ENCODE peak calls at places on chromosomes 6 and 20, in four cellular contexts. P is adrenal gland, F is NT2/D1, I is left ventricle myocardium inferior. V is an unnamed sample.
A peak's percentile ranks its signal among the peaks of the same experiment; 100 is the strongest.

GRCh38 chr20:3165473-3166337 is 6.0 kb upstream of the FASTKD5 start:
- DNase-seq in P (no peak), F (no peak), I (peak; percentile 72), V (no peak)

GRCh38 chr20:22582960-22583772 is 1.2 kb downstream of the FOXA2 start:
- DNase-seq in P (no peak), F (no peak), I (no peak), V (peak; percentile 80)

GRCh38 chr6:140434761-140435160 is 1060.3 kb upstream of the CITED2 start:
- DNase-seq in P (no peak), F (no peak), I (no peak), V (no peak)

GRCh38 chr6:118939683-118940082 is 4.7 kb upstream of the MCM9 start:
- DNase-seq in P (no peak), F (no peak), I (peak; percentile 25), V (no peak)

GRCh38 chr6:89970072-89970471 is 75.8 kb downstream of the GJA10 start:
- DNase-seq in P (no peak), F (no peak), I (peak; percentile 20), V (no peak)

GRCh38 chr6:22049002-22049401 is 247.8 kb downstream of the PRL start:
- DNase-seq in P (no peak), F (no peak), I (no peak), V (no peak)

GRCh38 chr6:155103816-155104366 is 108.8 kb downstream of the TIAM2 start:
- DNase-seq in P (no peak), F (no peak), I (no peak), V (no peak)

GRCh38 chr6:166853371-166854325 is 102.7 kb downstream of the RNASET2 start:
- DNase-seq in P (no peak), F (no peak), I (no peak), V (peak; percentile 51)

GRCh38 chr6:170080169-170080827 is 210.6 kb downstream of the DLL1 start:
- DNase-seq in P (no peak), F (no peak), I (peak; percentile 2), V (peak; percentile 19)

GRCh38 chr6:52352239-52353008 is 9.5 kb upstream of the PAQR8 start:
- DNase-seq in P (peak; percentile 10), F (no peak), I (no peak), V (peak; percentile 61)

GRCh38 chr6:27312146-27312949 is at the start of gene POM121L2:
- DNase-seq in P (peak; percentile 36), F (no peak), I (no peak), V (peak; percentile 54)

GRCh38 chr6:7106752-7107577 is 796 bp upstream of the RREB1 start:
- DNase-seq in P (peak; percentile 56), F (no peak), I (peak; percentile 43), V (peak; percentile 85)

GRCh38 chr20:23651117-23651516 is 13.4 kb upstream of the CST3 start:
- DNase-seq in P (no peak), F (no peak), I (no peak), V (no peak)

GRCh38 chr20:58233881-58234528 is 5.6 kb upstream of the ANKRD60 start:
- DNase-seq in P (no peak), F (peak; percentile 40), I (no peak), V (no peak)

GRCh38 chr6:158185729-158186456 is 17.7 kb downstream of the GTF2H5 start:
- DNase-seq in P (peak; percentile 57), F (no peak), I (no peak), V (no peak)

GRCh38 chr6:160418370-160418769 is 70.2 kb downstream of the SLC22A3 start:
- DNase-seq in P (no peak), F (no peak), I (no peak), V (no peak)

GRCh38 chr6:108556864-108557493 is 3.7 kb upstream of the FOXO3 start:
- DNase-seq in P (peak; percentile 30), F (no peak), I (no peak), V (no peak)

GRCh38 chr6:80174931-80175572 is 68.6 kb downstream of the BCKDHB start:
- DNase-seq in P (no peak), F (no peak), I (no peak), V (no peak)

GRCh38 chr6:101832371-101832770 is 438.9 kb downstream of the GRIK2 start:
- DNase-seq in P (no peak), F (no peak), I (peak; percentile 44), V (no peak)

GRCh38 chr20:4812641-4813075 is 90.9 kb downstream of the PRND start:
- DNase-seq in P (no peak), F (no peak), I (no peak), V (no peak)

GRCh38 chr20:4813076-4813838 is 91.5 kb downstream of the PRND start:
- DNase-seq in P (no peak), F (no peak), I (no peak), V (no peak)

GRCh38 chr20:4815618-4816017 is 93.9 kb downstream of the PRND start:
- DNase-seq in P (no peak), F (no peak), I (no peak), V (no peak)

GRCh38 chr20:4813839-4814695 is 92.4 kb downstream of the PRND start:
- DNase-seq in P (no peak), F (no peak), I (no peak), V (no peak)

DNA sequence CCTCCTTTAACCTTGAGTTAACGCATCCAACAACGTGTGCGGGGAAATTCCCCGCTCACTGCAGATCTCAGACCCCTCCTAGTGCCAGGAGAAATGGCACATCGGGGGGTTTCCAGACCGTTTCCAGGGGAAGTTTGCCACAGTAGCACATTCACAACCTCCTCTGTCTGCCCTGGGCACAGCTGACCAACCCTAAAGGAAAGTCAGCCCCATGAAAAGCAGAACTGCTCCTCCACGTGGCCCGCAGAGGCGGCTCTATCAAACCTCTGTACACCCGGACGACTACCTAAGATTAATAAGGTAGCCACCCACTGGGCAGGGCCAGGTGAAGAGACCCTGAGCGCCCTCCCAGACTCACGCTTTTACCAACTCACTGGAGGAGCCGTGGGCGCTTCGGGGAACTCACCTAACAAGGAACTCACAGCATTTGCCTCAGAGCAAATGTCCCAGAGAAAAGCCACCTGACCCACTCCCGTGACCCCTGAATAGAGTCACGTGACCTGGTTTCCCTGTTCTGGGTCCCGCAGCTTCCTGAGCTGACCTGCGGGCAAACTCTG is 93.1 kb downstream of the PRND start:
- DNase-seq in P (no peak), F (no peak), I (peak; percentile 35), V (peak; percentile 87)
- H3K4me1 ChIP-seq in P (no peaks in the 10 kb centered on the region), F (peaks cover 2% of the 10 kb centered on the region), I (peaks cover 25% of the 10 kb centered on the region), V (peaks cover 16% of the 10 kb centered on the region)

GRCh38 chr20:44173846-44174245 is 13.1 kb downstream of the JPH2 start:
- DNase-seq in P (no peak), F (no peak), I (no peak), V (no peak)
- H3K4me1 ChIP-seq in P (no peaks in the 10 kb centered on the region), F (peaks cover 3% of the 10 kb centered on the region), I (peaks cover 99% of the 10 kb centered on the region), V (no peaks in the 10 kb centered on the region)

GRCh38 chr20:946826-947225 is 30.7 kb upstream of the ANGPT4 start:
- DNase-seq in P (no peak), F (no peak), I (no peak), V (no peak)

GRCh38 chr20:942611-943010 is 26.5 kb upstream of the ANGPT4 start:
- DNase-seq in P (no peak), F (no peak), I (no peak), V (no peak)

GRCh38 chr20:944774-945410 is 28.8 kb upstream of the ANGPT4 start:
- DNase-seq in P (no peak), F (peak; percentile 20), I (no peak), V (no peak)

GRCh38 chr20:945841-946240 is 29.7 kb upstream of the ANGPT4 start:
- DNase-seq in P (no peak), F (no peak), I (no peak), V (no peak)

DNA sequence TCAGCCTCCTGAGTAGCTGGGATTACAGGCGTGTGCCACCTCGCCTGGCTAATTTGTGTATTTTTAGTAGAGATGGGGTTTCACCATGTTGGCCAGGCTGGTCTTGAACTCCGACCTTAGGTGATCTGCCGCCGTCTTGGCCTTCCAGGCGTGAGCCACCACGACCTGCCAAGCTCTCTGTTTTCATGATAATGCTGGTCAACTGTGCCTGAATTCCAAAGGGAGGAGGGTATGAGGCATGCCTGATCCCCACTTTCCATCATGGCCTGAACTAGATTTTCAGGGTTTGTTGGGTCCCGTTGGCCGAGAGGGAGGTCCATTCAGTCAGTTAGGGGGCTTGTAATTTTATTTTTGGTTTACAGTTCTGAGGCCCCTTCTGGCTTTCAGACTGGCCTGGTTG is 28.0 kb upstream of the ANGPT4 start:
- DNase-seq in P (no peak), F (peak; percentile 40), I (no peak), V (no peak)
- H3K4me1 ChIP-seq in P (no peaks in the 10 kb centered on the region), F (peaks cover 3% of the 10 kb centered on the region), I (no peaks in the 10 kb centered on the region), V (no peaks in the 10 kb centered on the region)

GRCh38 chr6:42136508-42137191 is 5.8 kb downstream of the C6orf132 start:
- DNase-seq in P (peak; percentile 33), F (peak; percentile 69), I (no peak), V (peak; percentile 45)
- H3K4me1 ChIP-seq in P (peaks cover 3% of the 10 kb centered on the region), F (peaks cover 21% of the 10 kb centered on the region), I (peaks cover 7% of the 10 kb centered on the region), V (peaks cover 9% of the 10 kb centered on the region)

DNA sequence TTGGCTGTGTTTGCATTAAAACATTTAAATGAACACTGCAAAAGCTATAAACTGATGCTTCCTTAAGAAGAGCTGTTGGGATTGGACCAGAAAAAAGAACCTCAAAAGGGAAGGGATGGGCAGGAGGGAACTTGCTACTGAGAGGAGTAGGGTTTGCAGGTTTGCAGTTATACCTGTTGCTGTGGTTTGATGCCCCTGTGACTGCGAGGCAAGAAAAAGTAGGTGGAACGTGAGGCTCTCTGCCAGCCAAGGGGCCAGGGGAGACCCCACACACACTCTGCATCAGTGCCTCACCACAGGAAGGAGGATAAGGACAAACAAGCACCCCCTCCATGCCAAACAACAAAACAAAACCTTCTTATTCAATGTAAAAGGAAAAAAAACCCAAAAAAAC is 197.1 kb downstream of the BCAS1 start:
- DNase-seq in P (no peak), F (no peak), I (no peak), V (no peak)
- H3K4me1 ChIP-seq in P (no peaks in the 10 kb centered on the region), F (peaks cover 2% of the 10 kb centered on the region), I (peaks cover 15% of the 10 kb centered on the region), V (peaks cover 16% of the 10 kb centered on the region)

DNA sequence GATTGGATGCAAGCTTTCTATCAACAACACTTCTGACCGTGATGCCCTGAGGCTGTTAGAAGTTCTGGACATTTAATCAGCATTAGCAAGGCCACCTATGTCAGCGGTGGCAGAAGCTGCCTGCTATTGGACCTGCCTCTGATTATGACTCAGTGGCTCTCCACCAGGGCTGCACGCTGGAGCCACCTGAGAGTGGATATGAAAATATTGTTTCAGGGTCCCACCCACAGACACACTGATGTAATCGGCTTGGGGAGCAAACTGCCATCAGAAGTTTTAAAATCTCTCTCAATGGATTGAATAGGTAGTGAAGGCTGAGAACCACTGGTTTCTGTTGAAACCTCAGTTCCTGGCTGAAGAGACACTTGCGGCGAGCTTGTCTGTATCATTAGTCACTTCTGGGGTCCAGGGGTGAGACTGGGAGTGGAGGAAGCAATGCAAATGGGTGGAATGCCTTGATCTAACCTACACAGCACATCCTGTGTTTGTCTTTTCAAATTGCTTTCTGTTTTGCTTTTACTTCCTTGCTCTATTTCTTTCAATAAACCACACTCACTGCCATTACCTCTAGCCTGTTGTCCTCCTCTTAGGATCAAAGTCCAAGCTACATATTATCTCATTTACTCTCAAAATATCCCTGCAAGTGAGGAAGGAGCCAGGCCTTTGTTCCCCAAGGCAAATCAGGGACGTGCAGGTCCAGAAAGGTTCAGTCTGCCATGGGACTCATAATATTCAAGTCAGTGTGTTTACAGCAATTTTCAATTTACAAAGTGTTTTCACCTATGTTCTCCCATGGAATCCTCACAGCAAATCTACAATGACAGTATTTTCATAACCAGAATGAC is 4.2 kb downstream of the CLIC5 start:
- DNase-seq in P (no peak), F (no peak), I (peak; percentile 17), V (no peak)
- H3K4me1 ChIP-seq in P (peaks cover 13% of the 10 kb centered on the region), F (no peaks in the 10 kb centered on the region), I (peaks cover 85% of the 10 kb centered on the region), V (peaks cover 9% of the 10 kb centered on the region)